ENCODE peak calls at places on chromosomes 1 and 21, in four cellular contexts. One of them, this sample, is unnamed.

GRCh38 chr21:31195334-31196015 is 148.6 kb downstream of the TIAM1 start:
- DNase-seq in fibroblast of lung: no peak
- DNase-seq in IMR-90: no peak
- DNase-seq in mammary epithelial cell: no peak
- DNase-seq in this sample: no peak

GRCh38 chr21:37451446-37451845 is 84.9 kb downstream of the DYRK1A start:
- DNase-seq in fibroblast of lung: no peak
- DNase-seq in IMR-90: no peak
- DNase-seq in mammary epithelial cell: no peak
- DNase-seq in this sample: no peak

GRCh38 chr1:100222428-100222827 is 27.2 kb downstream of the DBT start:
- DNase-seq in fibroblast of lung: no peak
- DNase-seq in IMR-90: no peak
- DNase-seq in mammary epithelial cell: no peak
- DNase-seq in this sample: no peak

GRCh38 chr1:53400761-53401379 is 58.3 kb upstream of the DMRTB1 start:
- DNase-seq in fibroblast of lung: no peak
- DNase-seq in IMR-90: peak
- DNase-seq in mammary epithelial cell: no peak
- DNase-seq in this sample: no peak

GRCh38 chr1:170133663-170134062 is 12.1 kb upstream of the NTMT2 start:
- DNase-seq in fibroblast of lung: no peak
- DNase-seq in IMR-90: no peak
- DNase-seq in mammary epithelial cell: no peak
- DNase-seq in this sample: no peak

GRCh38 chr1:39170731-39171375 is 33.6 kb upstream of the MACF1 start:
- DNase-seq in fibroblast of lung: no peak
- DNase-seq in IMR-90: peak
- DNase-seq in mammary epithelial cell: no peak
- DNase-seq in this sample: no peak

GRCh38 chr1:99504287-99504686 is 141.6 kb upstream of the PALMD start:
- DNase-seq in fibroblast of lung: no peak
- DNase-seq in IMR-90: no peak
- DNase-seq in mammary epithelial cell: no peak
- DNase-seq in this sample: no peak

GRCh38 chr1:35288761-35289160 is 20.3 kb downstream of the ZMYM4 start:
- DNase-seq in fibroblast of lung: peak
- DNase-seq in IMR-90: peak
- DNase-seq in mammary epithelial cell: peak
- DNase-seq in this sample: no peak

GRCh38 chr1:58089898-58090535 is 456.5 kb downstream of the OMA1 start:
- DNase-seq in fibroblast of lung: no peak
- DNase-seq in IMR-90: no peak
- DNase-seq in mammary epithelial cell: no peak
- DNase-seq in this sample: no peak

GRCh38 chr1:41275831-41276230 is 33.7 kb upstream of the SCMH1 start:
- DNase-seq in fibroblast of lung: no peak
- DNase-seq in IMR-90: no peak
- DNase-seq in mammary epithelial cell: no peak
- DNase-seq in this sample: no peak

GRCh38 chr1:12144236-12144635 is 22.6 kb upstream of the TNFRSF1B start:
- DNase-seq in fibroblast of lung: no peak
- DNase-seq in IMR-90: no peak
- DNase-seq in mammary epithelial cell: no peak
- DNase-seq in this sample: no peak

GRCh38 chr1:39016604-39017171 is 9.5 kb upstream of the NDUFS5 start:
- DNase-seq in fibroblast of lung: no peak
- DNase-seq in IMR-90: no peak
- DNase-seq in mammary epithelial cell: no peak
- DNase-seq in this sample: no peak

GRCh38 chr1:96969656-96970163 is 248.1 kb downstream of the PTBP2 start:
- DNase-seq in fibroblast of lung: no peak
- DNase-seq in IMR-90: no peak
- DNase-seq in mammary epithelial cell: no peak
- DNase-seq in this sample: no peak

GRCh38 chr1:3454811-3455618 is 550 bp downstream of the ARHGEF16 start:
- DNase-seq in fibroblast of lung: no peak
- DNase-seq in IMR-90: no peak
- DNase-seq in mammary epithelial cell: no peak
- DNase-seq in this sample: no peak

GRCh38 chr1:41666991-41667631 is 182.6 kb upstream of the EDN2 start:
- DNase-seq in fibroblast of lung: peak
- DNase-seq in IMR-90: peak
- DNase-seq in mammary epithelial cell: peak
- DNase-seq in this sample: no peak

GRCh38 chr21:35016517-35017188 is 32.4 kb downstream of the RUNX1 start:
- DNase-seq in fibroblast of lung: no peak
- DNase-seq in IMR-90: no peak
- DNase-seq in mammary epithelial cell: no peak
- DNase-seq in this sample: no peak

GRCh38 chr1:232925421-232926202 is 24.8 kb upstream of the NTPCR start:
- DNase-seq in fibroblast of lung: no peak
- DNase-seq in IMR-90: no peak
- DNase-seq in mammary epithelial cell: no peak
- DNase-seq in this sample: no peak

GRCh38 chr21:46189213-46189958 is 5.1 kb upstream of the SPATC1L start:
- DNase-seq in fibroblast of lung: peak
- DNase-seq in IMR-90: peak
- DNase-seq in mammary epithelial cell: peak
- DNase-seq in this sample: no peak

GRCh38 chr1:46812065-46812750 is 13.4 kb downstream of the CYP4B1 start:
- DNase-seq in fibroblast of lung: no peak
- DNase-seq in IMR-90: no peak
- DNase-seq in mammary epithelial cell: no peak
- DNase-seq in this sample: no peak

GRCh38 chr21:18041012-18041411 is 203.6 kb upstream of the CHODL start:
- DNase-seq in fibroblast of lung: no peak
- DNase-seq in IMR-90: no peak
- DNase-seq in mammary epithelial cell: no peak
- DNase-seq in this sample: no peak

GRCh38 chr21:36959020-36959835 is 7.2 kb downstream of the HLCS start:
- DNase-seq in fibroblast of lung: no peak
- DNase-seq in IMR-90: no peak
- DNase-seq in mammary epithelial cell: no peak
- DNase-seq in this sample: no peak

GRCh38 chr1:197913495-197914276 is 3.5 kb upstream of the LHX9 start:
- DNase-seq in fibroblast of lung: no peak
- DNase-seq in IMR-90: no peak
- DNase-seq in mammary epithelial cell: no peak
- DNase-seq in this sample: no peak

GRCh38 chr21:16309250-16309971 is 579.6 kb downstream of the USP25 start:
- DNase-seq in fibroblast of lung: peak
- DNase-seq in IMR-90: no peak
- DNase-seq in mammary epithelial cell: peak
- DNase-seq in this sample: peak

GRCh38 chr1:15350151-15350550 is 59.5 kb upstream of the EFHD2 start:
- DNase-seq in fibroblast of lung: no peak
- DNase-seq in IMR-90: no peak
- DNase-seq in mammary epithelial cell: no peak
- DNase-seq in this sample: no peak

GRCh38 chr21:42108941-42109340 is 37.8 kb downstream of the UMODL1 start:
- DNase-seq in fibroblast of lung: no peak
- DNase-seq in IMR-90: no peak
- DNase-seq in mammary epithelial cell: no peak
- DNase-seq in this sample: no peak

GRCh38 chr1:108877858-108878257 is 1.1 kb downstream of the GPSM2 start:
- DNase-seq in fibroblast of lung: peak
- DNase-seq in IMR-90: no peak
- DNase-seq in mammary epithelial cell: no peak
- DNase-seq in this sample: peak

GRCh38 chr1:64967381-64967780 is 1.0 kb upstream of the JAK1 start:
- DNase-seq in fibroblast of lung: no peak
- DNase-seq in IMR-90: no peak
- DNase-seq in mammary epithelial cell: no peak
- DNase-seq in this sample: no peak

GRCh38 chr1:91876040-91876470 is 9.9 kb downstream of the TGFBR3 start:
- DNase-seq in fibroblast of lung: no peak
- DNase-seq in IMR-90: no peak
- DNase-seq in mammary epithelial cell: no peak
- DNase-seq in this sample: no peak

GRCh38 chr1:9719978-9720722 is 68.6 kb downstream of the PIK3CD start:
- DNase-seq in fibroblast of lung: no peak
- DNase-seq in IMR-90: no peak
- DNase-seq in mammary epithelial cell: no peak
- DNase-seq in this sample: no peak

GRCh38 chr1:9718006-9718680 is 66.6 kb downstream of the PIK3CD start:
- DNase-seq in fibroblast of lung: no peak
- DNase-seq in IMR-90: no peak
- DNase-seq in mammary epithelial cell: no peak
- DNase-seq in this sample: no peak

GRCh38 chr1:9716404-9717192 is 65.1 kb downstream of the PIK3CD start:
- DNase-seq in fibroblast of lung: no peak
- DNase-seq in IMR-90: no peak
- DNase-seq in mammary epithelial cell: no peak
- DNase-seq in this sample: no peak

GRCh38 chr1:9715536-9716226 is 64.2 kb downstream of the PIK3CD start:
- DNase-seq in fibroblast of lung: no peak
- DNase-seq in IMR-90: no peak
- DNase-seq in mammary epithelial cell: no peak
- DNase-seq in this sample: no peak

DNA sequence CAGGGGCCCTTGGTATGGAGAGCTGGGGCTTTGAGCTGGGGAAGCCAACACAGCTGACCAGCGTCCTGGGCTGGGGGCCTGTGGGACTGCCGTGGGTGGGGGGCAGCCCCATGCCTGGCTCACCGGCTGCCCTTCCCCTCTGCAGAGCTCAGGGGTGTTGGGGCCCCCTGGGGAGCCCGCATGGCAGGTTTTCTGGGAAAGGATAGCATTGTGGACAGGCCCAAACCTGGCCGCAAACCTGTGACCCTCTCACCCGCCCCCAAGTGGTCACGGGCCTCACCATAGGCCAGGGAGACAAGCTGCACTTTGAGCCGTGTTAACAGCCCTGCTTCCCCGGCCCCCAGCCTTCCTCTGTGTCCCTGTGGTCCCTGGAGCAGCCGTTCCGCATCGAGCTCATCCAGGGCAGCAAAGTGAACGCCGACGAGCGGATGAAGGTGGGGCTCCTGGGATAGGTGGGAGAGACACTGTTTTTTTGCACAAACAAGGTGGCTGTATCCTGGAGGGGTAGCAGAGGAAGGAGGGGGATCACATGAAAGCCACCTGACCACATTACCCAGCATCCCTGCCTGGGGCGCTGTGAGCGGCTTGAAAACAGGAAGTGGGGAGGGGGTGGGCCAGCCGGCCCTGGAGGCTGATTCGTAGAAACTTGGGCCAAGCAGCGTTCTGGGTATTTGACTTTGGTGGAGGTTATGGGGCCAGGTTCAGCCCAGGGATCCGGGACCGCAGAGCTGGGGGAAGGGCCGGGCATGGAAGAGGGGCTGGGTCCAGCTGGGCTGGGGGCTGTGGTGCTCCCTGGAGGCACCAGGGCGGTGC is 65.9 kb downstream of the PIK3CD start:
- DNase-seq in fibroblast of lung: no peak
- DNase-seq in IMR-90: no peak
- DNase-seq in mammary epithelial cell: no peak
- DNase-seq in this sample: peak
- H3K27ac ChIP-seq in fibroblast of lung: no peak
- H3K27ac ChIP-seq in IMR-90: no peak
- H3K27ac ChIP-seq in mammary epithelial cell: no peak
- H3K27ac ChIP-seq in this sample: no peak

GRCh38 chr1:205676002-205676401 is 4.3 kb downstream of the SLC45A3 start:
- DNase-seq in fibroblast of lung: no peak
- DNase-seq in IMR-90: no peak
- DNase-seq in mammary epithelial cell: no peak
- DNase-seq in this sample: no peak

GRCh38 chr1:205677152-205677551 is 3.2 kb downstream of the SLC45A3 start:
- DNase-seq in fibroblast of lung: no peak
- DNase-seq in IMR-90: no peak
- DNase-seq in mammary epithelial cell: no peak
- DNase-seq in this sample: no peak

GRCh38 chr1:205672929-205673328 is 7.4 kb downstream of the SLC45A3 start:
- DNase-seq in fibroblast of lung: no peak
- DNase-seq in IMR-90: no peak
- DNase-seq in mammary epithelial cell: no peak
- DNase-seq in this sample: no peak

GRCh38 chr1:205676597-205676996 is 3.7 kb downstream of the SLC45A3 start:
- DNase-seq in fibroblast of lung: no peak
- DNase-seq in IMR-90: no peak
- DNase-seq in mammary epithelial cell: no peak
- DNase-seq in this sample: peak

DNA sequence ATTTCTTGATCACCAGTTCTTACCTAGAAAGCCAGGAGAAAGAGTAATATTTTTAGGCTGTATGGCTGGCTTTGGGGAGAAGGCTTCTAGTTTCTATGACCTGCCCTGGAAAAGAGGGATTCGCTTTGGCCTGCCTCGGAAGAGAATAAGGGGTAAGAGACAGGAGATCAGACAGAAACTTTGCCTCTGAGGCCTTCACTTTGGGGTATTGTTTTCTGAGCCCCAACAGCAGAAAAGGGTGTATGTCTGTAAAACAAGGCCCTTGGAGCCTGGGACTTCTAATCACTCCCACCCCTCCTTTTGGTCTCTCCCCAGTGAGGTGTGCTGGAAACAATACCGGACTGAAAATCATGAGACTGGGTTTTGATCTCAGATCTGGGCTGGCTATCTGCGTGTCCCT is 5.1 kb downstream of the SLC45A3 start:
- DNase-seq in fibroblast of lung: no peak
- DNase-seq in IMR-90: no peak
- DNase-seq in mammary epithelial cell: no peak
- DNase-seq in this sample: no peak
- H3K27ac ChIP-seq in fibroblast of lung: no peak
- H3K27ac ChIP-seq in IMR-90: no peak
- H3K27ac ChIP-seq in mammary epithelial cell: no peak
- H3K27ac ChIP-seq in this sample: peak

GRCh38 chr1:175597969-175598765 is 145.2 kb downstream of the TNR start:
- DNase-seq in fibroblast of lung: no peak
- DNase-seq in IMR-90: peak
- DNase-seq in mammary epithelial cell: peak
- DNase-seq in this sample: no peak
- H3K27ac ChIP-seq in fibroblast of lung: no peak
- H3K27ac ChIP-seq in IMR-90: no peak
- H3K27ac ChIP-seq in mammary epithelial cell: no peak
- H3K27ac ChIP-seq in this sample: no peak

DNA sequence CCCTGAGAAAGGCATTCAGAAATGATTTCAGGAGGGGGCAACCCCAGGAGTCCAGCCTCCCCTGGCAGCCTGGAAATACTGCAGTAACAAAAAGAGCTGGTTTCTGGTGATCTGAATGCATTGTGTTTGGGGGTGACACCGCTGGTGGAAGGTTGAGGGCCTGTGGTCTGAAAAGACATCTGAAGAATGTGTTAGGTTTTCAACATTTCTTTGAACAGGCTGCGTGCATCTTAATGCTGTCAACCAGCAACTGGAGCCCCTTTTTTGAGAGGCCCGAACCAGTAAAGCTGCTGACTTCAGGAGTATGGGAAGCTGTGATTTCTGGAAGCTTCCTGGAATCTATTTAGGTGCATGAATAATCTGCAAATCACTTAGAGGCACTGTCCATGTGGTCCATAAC is 17.1 kb downstream of the ATP5PO start:
- DNase-seq in fibroblast of lung: peak
- DNase-seq in IMR-90: peak
- DNase-seq in mammary epithelial cell: no peak
- DNase-seq in this sample: no peak
- H3K27ac ChIP-seq in fibroblast of lung: no peak
- H3K27ac ChIP-seq in IMR-90: peak
- H3K27ac ChIP-seq in mammary epithelial cell: no peak
- H3K27ac ChIP-seq in this sample: no peak

This sample was measured in substantia nigra.